ENCODE peak calls at places on chromosome 22, in seven cellular contexts. J is HL-60, H is breast epithelium, C is stomach, K is suprapubic skin, B is transverse colon, R is spleen. G is an unnamed sample.
A peak's percentile ranks its signal among the peaks of the same experiment; 100 is the strongest.

GRCh38 chr22:30221121-30221992 is 25.2 kb downstream of the LIF start:
- DNase-seq in B (peak; percentile 46), J (peak; percentile 43), R (peak; percentile 90), K (no peak), C (no peak), H (no peak), G (no peak)

GRCh38 chr22:32082331-32082730 is 39.3 kb downstream of the SLC5A1 start:
- DNase-seq in B (no peak), C (no peak), J (no peak), R (no peak), K (no peak), H (no peak), G (no peak)

GRCh38 chr22:31085493-31085824 is 4.3 kb downstream of the SMTN start:
- DNase-seq in C (no peak), B (peak; percentile 45), J (no peak), R (no peak), H (no peak), K (no peak), G (no peak)

GRCh38 chr22:36790648-36791047 is 14.7 kb upstream of the IFT27 start:
- DNase-seq in C (no peak), R (no peak), B (no peak), H (no peak), K (no peak), J (no peak), G (no peak)

GRCh38 chr22:49296561-49296960 is 531.1 kb downstream of the BRD1 start:
- DNase-seq in B (no peak), H (peak; percentile 33), J (no peak), K (no peak), C (peak; percentile 22), R (peak; percentile 56), G (no peak)

GRCh38 chr22:50620861-50621490 is 7.0 kb downstream of the ARSA start:
- DNase-seq in H (no peak), B (peak; percentile 45), J (no peak), R (peak; percentile 88), K (no peak), C (no peak), G (no peak)

GRCh38 chr22:43230983-43231723 is 44.2 kb upstream of the TTLL12 start:
- DNase-seq in J (peak; percentile 37), B (peak; percentile 54), H (no peak), C (peak; percentile 66), R (peak; percentile 86), K (no peak), G (peak; percentile 51)

GRCh38 chr22:50641696-50642607 is 14.0 kb upstream of the ARSA start:
- DNase-seq in B (no peak), K (no peak), J (no peak), H (no peak), R (no peak), C (no peak), G (no peak)

GRCh38 chr22:25120093-25120561 is 79.5 kb upstream of the CRYBB3 start:
- DNase-seq in H (peak; percentile 62), B (peak; percentile 69), R (no peak), C (peak; percentile 77), J (no peak), K (no peak), G (peak; percentile 79)

GRCh38 chr22:44337658-44338004 is 24.9 kb upstream of the SHISAL1 start:
- DNase-seq in J (no peak), R (no peak), K (no peak), H (no peak), C (peak; percentile 32), B (peak; percentile 22), G (no peak)

GRCh38 chr22:30235687-30236170 is 10.8 kb downstream of the LIF start:
- DNase-seq in B (no peak), H (no peak), K (no peak), R (no peak), C (no peak), J (no peak), G (no peak)

GRCh38 chr22:11628651-11629511 is 3899.1 kb upstream of the OR11H1 start:
- DNase-seq in H (no peak), C (no peak), R (peak; percentile 79), J (no peak), K (no peak), B (no peak), G (no peak)

GRCh38 chr22:32702421-32702820 is 99.1 kb upstream of the TIMP3 start:
- DNase-seq in C (no peak), J (no peak), R (no peak), B (no peak), H (no peak), K (no peak), G (no peak)

GRCh38 chr22:32880906-32881596 is 79.5 kb downstream of the TIMP3 start:
- DNase-seq in C (peak; percentile 26), K (no peak), B (peak; percentile 23), J (no peak), R (peak; percentile 83), H (no peak), G (no peak)

GRCh38 chr22:43888740-43889139 is 3.1 kb downstream of the PNPLA5 start:
- DNase-seq in K (no peak), C (no peak), R (no peak), B (no peak), J (no peak), H (no peak), G (no peak)

GRCh38 chr22:43471606-43472135 is 59.9 kb downstream of the MPPED1 start:
- DNase-seq in C (no peak), K (no peak), R (peak; percentile 39), B (no peak), J (no peak), H (no peak), G (no peak)

GRCh38 chr22:46070722-46071450 is 79.4 kb upstream of the PPARA start:
- DNase-seq in K (no peak), J (peak; percentile 57), H (peak; percentile 54), B (peak; percentile 68), C (peak; percentile 71), R (peak; percentile 88), G (no peak)

GRCh38 chr22:46072030-46072881 is 78.1 kb upstream of the PPARA start:
- DNase-seq in C (peak; percentile 82), B (peak; percentile 84), R (peak; percentile 90), J (no peak), H (peak; percentile 52), K (peak; percentile 85), G (no peak)

GRCh38 chr22:46072981-46073682 is 77.2 kb upstream of the PPARA start:
- DNase-seq in C (peak; percentile 22), K (no peak), H (peak; percentile 36), R (peak; percentile 39), J (no peak), B (peak; percentile 7), G (no peak)

GRCh38 chr22:46070215-46070721 is 80.1 kb upstream of the PPARA start:
- DNase-seq in B (peak; percentile 74), K (peak; percentile 94), H (peak; percentile 78), C (peak; percentile 75), R (peak; percentile 92), J (peak; percentile 71), G (no peak)

GRCh38 chr22:46071451-46072029 is 78.8 kb upstream of the PPARA start:
- DNase-seq in H (peak; percentile 96), K (peak; percentile 95), C (peak; percentile 91), B (peak; percentile 89), J (peak; percentile 70), R (peak; percentile 92), G (peak; percentile 80)
- TF ChIP-seq POLR2AphosphoS5 in H (peak; percentile 82), K (peak; percentile 80), C (peak; percentile 69), B (peak; percentile 74), J (peak; percentile 66), R (peak; percentile 84), G (peak; percentile 74)

DNA sequence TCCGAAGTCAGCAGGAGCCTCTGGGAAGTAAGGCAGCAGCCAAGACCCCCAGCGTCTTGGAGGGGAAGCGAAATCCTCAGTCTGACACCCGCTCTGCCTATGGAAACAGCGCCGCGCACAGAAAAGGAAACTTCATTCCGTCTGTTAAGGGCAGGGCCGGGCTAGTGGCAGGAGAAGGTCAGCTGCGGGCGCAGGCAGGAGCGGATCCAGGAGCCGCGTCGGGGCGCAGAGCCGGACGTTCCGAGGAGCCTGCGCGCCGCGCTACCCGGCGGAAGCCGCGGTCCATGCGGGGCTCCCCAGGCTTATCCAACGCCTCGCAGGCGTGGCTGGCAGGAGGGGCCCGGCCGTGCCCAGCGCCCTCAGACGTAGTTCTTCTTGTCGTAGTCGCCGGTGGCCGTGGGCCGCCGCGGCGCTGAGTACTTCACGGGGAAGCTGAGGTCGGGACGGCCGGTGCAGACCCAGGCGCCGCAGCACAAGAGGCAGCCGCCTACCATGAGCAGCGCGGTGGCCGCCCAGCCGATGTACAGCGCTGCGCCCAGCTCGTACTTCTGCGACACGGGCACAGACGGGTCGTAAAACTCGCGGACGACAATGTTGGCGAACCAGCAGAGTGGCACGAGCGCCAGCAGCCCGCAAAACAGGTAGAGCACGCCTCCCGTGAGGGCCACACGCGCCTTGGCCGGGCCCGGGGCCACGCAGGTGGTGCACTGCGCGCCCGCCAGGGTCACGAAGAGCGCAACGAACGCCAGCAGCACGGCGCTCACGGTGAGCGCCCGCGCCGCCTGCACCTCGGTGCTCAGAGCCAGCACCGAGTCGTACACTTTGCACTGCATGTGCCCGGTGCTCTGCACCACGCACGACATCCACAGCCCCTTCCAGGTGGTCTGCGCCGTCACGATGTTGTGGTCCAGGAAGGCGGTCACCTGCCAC is 705 bp downstream of the CLDN5 start:
- DNase-seq in B (no peak), R (peak; percentile 76), C (no peak), K (no peak), J (peak; percentile 35), H (no peak), G (no peak)
- TF ChIP-seq POLR2AphosphoS5 in B (no peak), R (peak; percentile 66), C (no peak), K (no peak), J (peak; percentile 13), H (no peak), G (no peak)

GRCh38 chr22:22710719-22711531 is 66.5 kb downstream of the GGTLC2 start:
- DNase-seq in K (no peak), H (no peak), C (peak; percentile 74), B (peak; percentile 77), R (peak; percentile 92), J (no peak), G (no peak)
- TF ChIP-seq POLR2AphosphoS5 in K (no peak), H (no peak), C (no peak), B (no peak), R (no peak), J (no peak), G (no peak)

GRCh38 chr22:35422145-35422544 is 22.2 kb downstream of the MCM5 start:
- DNase-seq in R (no peak), K (no peak), H (no peak), B (no peak), J (no peak), C (no peak), G (no peak)

GRCh38 chr22:35418726-35419125 is 18.8 kb downstream of the MCM5 start:
- DNase-seq in K (no peak), C (no peak), H (no peak), R (no peak), B (no peak), J (no peak), G (no peak)

GRCh38 chr22:35419756-35420155 is 19.8 kb downstream of the MCM5 start:
- DNase-seq in H (no peak), K (no peak), J (no peak), R (no peak), B (no peak), C (no peak), G (no peak)

GRCh38 chr22:35422936-35423335 is 23.0 kb downstream of the MCM5 start:
- DNase-seq in H (no peak), C (no peak), R (no peak), B (no peak), K (no peak), J (no peak), G (no peak)

DNA sequence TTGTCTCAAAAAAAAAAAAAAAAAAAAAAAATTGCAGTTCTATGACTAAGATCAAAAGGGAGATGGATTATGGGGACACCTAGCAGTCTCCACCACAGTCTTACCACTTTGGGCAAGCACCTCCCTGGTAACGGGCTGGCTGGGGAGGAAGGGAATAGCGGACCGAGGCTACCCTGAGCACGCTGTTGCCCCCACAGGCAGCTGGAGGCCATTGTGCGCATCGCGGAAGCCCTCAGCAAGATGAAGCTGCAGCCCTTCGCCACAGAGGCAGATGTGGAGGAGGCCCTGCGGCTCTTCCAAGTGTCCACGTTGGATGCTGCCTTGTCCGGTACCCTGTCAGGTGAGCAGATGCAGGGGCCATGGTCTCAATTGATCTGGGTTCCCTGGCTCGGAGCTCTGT is 21.2 kb downstream of the MCM5 start:
- DNase-seq in K (no peak), H (no peak), C (no peak), R (no peak), J (no peak), B (no peak), G (no peak)
- TF ChIP-seq POLR2AphosphoS5 in K (no peak), H (no peak), C (no peak), R (no peak), J (no peak), B (no peak), G (no peak)

G was measured in HCT116.